ENCODE peak calls at places on chromosomes 6 and 20, in five cellular contexts. One of them, this sample, is unnamed.
A peak's percentile ranks its signal among the peaks of the same experiment; 100 is the strongest.

GRCh38 chr6:101597711-101598110 is 204.2 kb downstream of the GRIK2 start:
- DNase-seq in GM23338: peak; percentile 25
- DNase-seq in K562: no peak
- DNase-seq in thoracic aorta: no peak
- DNase-seq in tibial artery: no peak
- DNase-seq in this sample: no peak

GRCh38 chr6:146265051-146265450 is 236.2 kb downstream of the GRM1 start:
- DNase-seq in GM23338: no peak
- DNase-seq in K562: no peak
- DNase-seq in thoracic aorta: no peak
- DNase-seq in tibial artery: no peak
- DNase-seq in this sample: no peak

GRCh38 chr6:83867527-83868161 is 8.2 kb downstream of the CYB5R4 start:
- DNase-seq in K562: no peak
- DNase-seq in GM23338: peak; percentile 70
- DNase-seq in thoracic aorta: no peak
- DNase-seq in tibial artery: peak; percentile 69
- DNase-seq in this sample: no peak

GRCh38 chr6:170080828-170081368 is 210.0 kb downstream of the DLL1 start:
- DNase-seq in tibial artery: no peak
- DNase-seq in K562: no peak
- DNase-seq in GM23338: no peak
- DNase-seq in thoracic aorta: no peak
- DNase-seq in this sample: no peak

GRCh38 chr6:137304020-137304780 is 85.0 kb upstream of the IFNGR1 start:
- DNase-seq in K562: no peak
- DNase-seq in tibial artery: no peak
- DNase-seq in GM23338: no peak
- DNase-seq in thoracic aorta: no peak
- DNase-seq in this sample: no peak

GRCh38 chr6:44133003-44133931 is 5.9 kb downstream of the TMEM63B start:
- DNase-seq in thoracic aorta: no peak
- DNase-seq in GM23338: peak; percentile 58
- DNase-seq in K562: peak; percentile 60
- DNase-seq in tibial artery: no peak
- DNase-seq in this sample: no peak

GRCh38 chr6:169216830-169217229 is 36.8 kb downstream of the THBS2 start:
- DNase-seq in tibial artery: no peak
- DNase-seq in thoracic aorta: no peak
- DNase-seq in K562: no peak
- DNase-seq in GM23338: no peak
- DNase-seq in this sample: no peak

GRCh38 chr6:156773476-156773875 is 3.7 kb upstream of the ARID1B start:
- DNase-seq in thoracic aorta: no peak
- DNase-seq in GM23338: no peak
- DNase-seq in K562: no peak
- DNase-seq in tibial artery: no peak
- DNase-seq in this sample: no peak

GRCh38 chr6:63352587-63353281 is 33.0 kb upstream of the LGSN start:
- DNase-seq in thoracic aorta: no peak
- DNase-seq in K562: no peak
- DNase-seq in tibial artery: no peak
- DNase-seq in GM23338: peak; percentile 52
- DNase-seq in this sample: no peak

GRCh38 chr6:80605165-80605989 is 498.9 kb downstream of the BCKDHB start:
- DNase-seq in GM23338: peak; percentile 74
- DNase-seq in thoracic aorta: no peak
- DNase-seq in K562: no peak
- DNase-seq in tibial artery: no peak
- DNase-seq in this sample: no peak

GRCh38 chr6:11243861-11244260 is 11.4 kb upstream of the NEDD9 start:
- DNase-seq in GM23338: no peak
- DNase-seq in tibial artery: no peak
- DNase-seq in K562: no peak
- DNase-seq in thoracic aorta: no peak
- DNase-seq in this sample: no peak

GRCh38 chr6:87203448-87204023 is 48.2 kb downstream of the ZNF292 start:
- DNase-seq in thoracic aorta: no peak
- DNase-seq in tibial artery: no peak
- DNase-seq in K562: no peak
- DNase-seq in GM23338: no peak
- DNase-seq in this sample: no peak

GRCh38 chr6:122530440-122531046 is 58.9 kb upstream of the SERINC1 start:
- DNase-seq in tibial artery: no peak
- DNase-seq in K562: peak; percentile 53
- DNase-seq in thoracic aorta: no peak
- DNase-seq in GM23338: peak; percentile 92
- DNase-seq in this sample: peak; percentile 52

GRCh38 chr6:119742188-119742803 is 392.7 kb upstream of the MAN1A1 start:
- DNase-seq in tibial artery: peak; percentile 67
- DNase-seq in GM23338: peak; percentile 85
- DNase-seq in thoracic aorta: no peak
- DNase-seq in K562: peak; percentile 56
- DNase-seq in this sample: peak; percentile 12

GRCh38 chr20:62668441-62669027 is 26.2 kb downstream of the SLCO4A1 start:
- DNase-seq in tibial artery: peak; percentile 79
- DNase-seq in K562: peak; percentile 75
- DNase-seq in GM23338: peak; percentile 89
- DNase-seq in thoracic aorta: no peak
- DNase-seq in this sample: peak; percentile 24

GRCh38 chr20:44504402-44505309 is 17.2 kb downstream of the SERINC3 start:
- DNase-seq in tibial artery: no peak
- DNase-seq in thoracic aorta: no peak
- DNase-seq in GM23338: no peak
- DNase-seq in K562: no peak
- DNase-seq in this sample: no peak

GRCh38 chr6:33237731-33238130 is 29.4 kb downstream of the RING1 start:
- DNase-seq in K562: no peak
- DNase-seq in GM23338: no peak
- DNase-seq in thoracic aorta: no peak
- DNase-seq in tibial artery: no peak
- DNase-seq in this sample: no peak

GRCh38 chr6:7237653-7238190 is 75.3 kb downstream of the SSR1 start:
- DNase-seq in K562: no peak
- DNase-seq in tibial artery: no peak
- DNase-seq in thoracic aorta: no peak
- DNase-seq in GM23338: no peak
- DNase-seq in this sample: no peak

GRCh38 chr6:7240351-7240750 is 72.6 kb downstream of the SSR1 start:
- DNase-seq in tibial artery: no peak
- DNase-seq in thoracic aorta: no peak
- DNase-seq in K562: no peak
- DNase-seq in GM23338: no peak
- DNase-seq in this sample: no peak

GRCh38 chr6:7238526-7238899 is 74.5 kb downstream of the SSR1 start:
- DNase-seq in GM23338: no peak
- DNase-seq in thoracic aorta: no peak
- DNase-seq in tibial artery: no peak
- DNase-seq in K562: no peak
- DNase-seq in this sample: no peak

GRCh38 chr6:7239590-7239948 is 73.4 kb downstream of the SSR1 start:
- DNase-seq in thoracic aorta: no peak
- DNase-seq in K562: no peak
- DNase-seq in tibial artery: no peak
- DNase-seq in GM23338: no peak
- DNase-seq in this sample: no peak

DNA sequence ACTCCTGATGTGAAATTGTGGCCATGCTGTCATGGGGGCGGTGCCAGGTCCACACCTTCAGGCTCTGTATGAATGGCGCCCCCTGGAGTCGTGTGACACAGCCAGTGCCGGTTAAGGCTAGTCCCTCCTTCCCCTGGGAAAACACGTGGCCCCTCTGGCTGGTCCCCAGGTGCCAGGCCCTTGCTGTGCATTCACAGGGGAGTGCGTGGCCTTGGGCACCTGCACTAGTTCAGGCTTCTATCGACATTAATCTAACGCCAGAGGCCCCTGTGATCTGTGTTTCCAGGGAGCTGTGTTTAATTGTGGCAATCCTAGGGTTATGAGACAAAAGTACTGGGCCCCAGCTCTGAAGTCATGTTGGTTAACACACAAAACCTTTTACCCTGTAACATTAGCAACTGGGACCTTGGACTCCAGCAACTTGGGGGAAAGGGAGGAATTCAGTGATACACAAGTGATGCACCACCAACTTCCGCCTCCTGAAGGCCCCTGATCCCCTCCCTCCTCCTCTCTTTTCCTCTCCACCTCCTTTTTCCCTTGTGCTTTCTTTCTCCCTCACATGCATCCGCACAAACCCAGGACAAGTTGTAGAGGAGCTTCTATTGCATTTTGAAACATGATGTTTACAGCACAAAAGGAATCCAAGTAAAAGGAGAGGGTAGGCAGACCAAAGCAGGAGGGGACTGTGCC is 74.0 kb downstream of the SSR1 start:
- DNase-seq in tibial artery: peak; percentile 90
- DNase-seq in thoracic aorta: peak; percentile 55
- DNase-seq in K562: peak; percentile 86
- DNase-seq in GM23338: peak; percentile 94
- DNase-seq in this sample: peak; percentile 72
- H3K4me1 ChIP-seq in tibial artery: no peaks in the 10 kb centered on the region
- H3K4me1 ChIP-seq in thoracic aorta: no peaks in the 10 kb centered on the region
- H3K4me1 ChIP-seq in K562: peaks cover 32% of the 10 kb centered on the region
- H3K4me1 ChIP-seq in GM23338: peaks cover 28% of the 10 kb centered on the region
- H3K4me1 ChIP-seq in this sample: peaks cover 8% of the 10 kb centered on the region

DNA sequence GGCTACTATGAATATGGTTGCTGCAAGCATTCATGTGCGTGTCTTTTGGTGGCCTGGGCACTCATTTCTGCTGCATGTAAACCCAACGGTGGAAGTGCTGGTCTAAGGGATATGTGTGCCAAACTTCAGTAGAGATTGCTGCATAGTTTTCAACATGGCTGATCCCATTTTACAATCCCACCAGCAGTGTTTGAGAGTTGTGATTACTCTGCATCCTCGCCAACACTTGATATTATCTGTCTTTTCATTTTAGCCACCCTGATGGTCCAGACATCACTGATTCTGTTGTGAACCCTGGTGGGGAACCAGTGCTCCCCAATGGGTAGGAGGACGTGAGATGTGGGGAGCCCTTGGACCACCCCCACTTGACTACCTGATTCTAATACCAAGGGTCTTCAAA is 27.5 kb downstream of the PACSIN1 start:
- DNase-seq in tibial artery: no peak
- DNase-seq in thoracic aorta: no peak
- DNase-seq in K562: no peak
- DNase-seq in GM23338: no peak
- DNase-seq in this sample: no peak
- H3K4me3 ChIP-seq in tibial artery: no peak overlapping the region
- H3K4me3 ChIP-seq in thoracic aorta: no peak overlapping the region
- H3K4me3 ChIP-seq in K562: no peak overlapping the region
- H3K4me3 ChIP-seq in GM23338: no peak overlapping the region
- H3K4me3 ChIP-seq in this sample: no peak overlapping the region

GRCh38 chr20:43188234-43188653 is 1.5 kb downstream of the PTPRT start:
- DNase-seq in GM23338: no peak
- DNase-seq in K562: no peak
- DNase-seq in thoracic aorta: no peak
- DNase-seq in tibial artery: no peak
- DNase-seq in this sample: no peak
- H3K27ac ChIP-seq in GM23338: no peak overlapping the region
- H3K27ac ChIP-seq in K562: no peak overlapping the region
- H3K27ac ChIP-seq in thoracic aorta: no peak overlapping the region
- H3K27ac ChIP-seq in tibial artery: no peak overlapping the region
- H3K27ac ChIP-seq in this sample: no peak overlapping the region

GRCh38 chr6:127406122-127406521 is 53.1 kb downstream of the KIAA0408 start:
- DNase-seq in GM23338: no peak
- DNase-seq in thoracic aorta: no peak
- DNase-seq in K562: no peak
- DNase-seq in tibial artery: no peak
- DNase-seq in this sample: no peak
- H3K4me1 ChIP-seq in GM23338: no peaks in the 10 kb centered on the region
- H3K4me1 ChIP-seq in thoracic aorta: no peaks in the 10 kb centered on the region
- H3K4me1 ChIP-seq in K562: no peaks in the 10 kb centered on the region
- H3K4me1 ChIP-seq in tibial artery: no peaks in the 10 kb centered on the region
- H3K4me1 ChIP-seq in this sample: no peaks in the 10 kb centered on the region

GRCh38 chr20:11891081-11891826 is 26.4 kb upstream of the BTBD3 start:
- DNase-seq in K562: peak; percentile 54
- DNase-seq in thoracic aorta: peak; percentile 5
- DNase-seq in tibial artery: peak; percentile 69
- DNase-seq in GM23338: peak; percentile 60
- DNase-seq in this sample: no peak

GRCh38 chr20:11894072-11894471 is 23.6 kb upstream of the BTBD3 start:
- DNase-seq in thoracic aorta: no peak
- DNase-seq in K562: no peak
- DNase-seq in GM23338: no peak
- DNase-seq in tibial artery: no peak
- DNase-seq in this sample: no peak

GRCh38 chr20:11891827-11892521 is 25.7 kb upstream of the BTBD3 start:
- DNase-seq in GM23338: peak; percentile 97
- DNase-seq in thoracic aorta: peak; percentile 30
- DNase-seq in K562: peak; percentile 53
- DNase-seq in tibial artery: no peak
- DNase-seq in this sample: no peak

GRCh38 chr20:11901127-11901526 is 16.6 kb upstream of the BTBD3 start:
- DNase-seq in tibial artery: no peak
- DNase-seq in GM23338: peak; percentile 20
- DNase-seq in thoracic aorta: no peak
- DNase-seq in K562: no peak
- DNase-seq in this sample: no peak

GRCh38 chr20:11895832-11896484 is 21.7 kb upstream of the BTBD3 start:
- DNase-seq in K562: no peak
- DNase-seq in tibial artery: no peak
- DNase-seq in thoracic aorta: no peak
- DNase-seq in GM23338: no peak
- DNase-seq in this sample: no peak
- H3K4me3 ChIP-seq in K562: no peak overlapping the region
- H3K4me3 ChIP-seq in tibial artery: no peak overlapping the region
- H3K4me3 ChIP-seq in thoracic aorta: peak overlapping the region; percentile 24
- H3K4me3 ChIP-seq in GM23338: no peak overlapping the region
- H3K4me3 ChIP-seq in this sample: no peak overlapping the region

DNA sequence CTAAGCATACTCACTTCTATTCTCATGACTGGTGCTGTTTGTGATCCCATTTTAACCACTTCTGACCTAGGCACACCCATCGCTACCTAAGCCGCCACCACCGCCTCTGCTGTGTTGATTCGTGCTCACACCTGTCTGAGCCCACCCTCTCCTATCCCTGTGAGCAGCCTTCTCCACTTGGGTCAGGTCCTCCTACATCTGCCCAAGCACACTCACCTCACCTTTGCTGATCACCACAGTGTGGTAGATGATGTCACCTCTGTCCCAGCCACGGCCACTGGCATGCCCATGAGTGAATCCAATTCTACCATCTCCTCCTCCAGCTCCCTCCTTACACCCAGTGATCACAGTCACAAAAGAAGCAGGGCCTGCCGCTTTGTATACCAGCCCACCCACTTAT is 20.8 kb downstream of the MUC22 start:
- DNase-seq in thoracic aorta: no peak
- DNase-seq in GM23338: no peak
- DNase-seq in K562: no peak
- DNase-seq in tibial artery: no peak
- DNase-seq in this sample: no peak
- H3K27ac ChIP-seq in thoracic aorta: no peak overlapping the region
- H3K27ac ChIP-seq in GM23338: no peak overlapping the region
- H3K27ac ChIP-seq in K562: no peak overlapping the region
- H3K27ac ChIP-seq in tibial artery: no peak overlapping the region
- H3K27ac ChIP-seq in this sample: no peak overlapping the region